ENCODE peak calls at places on chromosome 13, in ten cellular contexts. A is foreskin keratinocyte, E is tibial artery, W is body of pancreas, H is cardiac muscle cell, B is heart right ventricle, Q is AG09309, Z is lower leg skin, L is fibroblast of pulmonary artery, J is fibroblast of mammary gland. I is an unnamed sample.

GRCh38 chr13:25902946-25903345 is 148.9 kb downstream of the SHISA2 start:
- DNase-seq in W (no peak), A (peak; percentile 24), Q (no peak), E (no peak), B (no peak), Z (no peak), H (no peak), L (no peak), J (no peak), I (no peak)

GRCh38 chr13:64808704-64809103 is 2421.4 kb downstream of the PCDH9 start:
- DNase-seq in A (no peak), Q (no peak), L (no peak), H (no peak), J (no peak), B (no peak), E (no peak), Z (no peak), W (no peak), I (no peak)

GRCh38 chr13:57253551-57253950 is 86.6 kb downstream of the PRR20E start:
- DNase-seq in Z (no peak), J (no peak), A (no peak), Q (no peak), E (no peak), L (no peak), W (no peak), B (no peak), H (no peak), I (no peak)

GRCh38 chr13:22938576-22938975 is 242.2 kb upstream of the SGCG start:
- DNase-seq in J (no peak), B (no peak), L (no peak), A (no peak), Z (no peak), Q (no peak), W (no peak), E (no peak), H (no peak), I (no peak)

GRCh38 chr13:31951215-31951678 is 80.3 kb upstream of the FRY start:
- DNase-seq in L (no peak), B (peak; percentile 59), H (peak; percentile 8), J (peak; percentile 67), E (peak; percentile 77), W (peak; percentile 84), Q (no peak), Z (no peak), A (peak; percentile 44), I (peak; percentile 18)

GRCh38 chr13:21567714-21568113 is 36.3 kb downstream of the MICU2 start:
- DNase-seq in H (no peak), Z (no peak), E (no peak), Q (no peak), J (no peak), B (no peak), A (no peak), W (no peak), L (peak; percentile 61), I (no peak)

GRCh38 chr13:44212633-44213387 is 160.8 kb upstream of the SERP2 start:
- DNase-seq in Q (peak; percentile 63), A (no peak), L (peak; percentile 69), B (no peak), J (peak; percentile 26), H (no peak), Z (no peak), W (no peak), E (no peak), I (no peak)

GRCh38 chr13:48741377-48741776 is 87.6 kb downstream of the CYSLTR2 start:
- DNase-seq in W (peak; percentile 46), J (peak; percentile 59), A (no peak), L (peak; percentile 50), Q (no peak), B (no peak), Z (no peak), E (no peak), H (no peak), I (no peak)

GRCh38 chr13:32471187-32471922 is 43.4 kb upstream of the N4BP2L1 start:
- DNase-seq in L (peak; percentile 88), H (peak; percentile 76), Z (no peak), E (no peak), A (no peak), B (peak; percentile 22), Q (no peak), J (peak; percentile 40), W (no peak), I (no peak)

GRCh38 chr13:113647351-113648217 is 10.4 kb downstream of the ATP4B start:
- DNase-seq in J (peak; percentile 18), E (peak; percentile 97), Z (peak; percentile 96), L (peak; percentile 64), H (no peak), B (peak; percentile 90), Q (no peak), W (peak; percentile 96), A (peak; percentile 6), I (peak; percentile 8)

GRCh38 chr13:78978381-78978998 is 319.5 kb upstream of the OBI1 start:
- DNase-seq in W (peak; percentile 67), L (peak; percentile 82), H (peak; percentile 74), A (no peak), J (peak; percentile 69), Z (no peak), E (no peak), Q (peak; percentile 17), B (no peak), I (no peak)

GRCh38 chr13:87089391-87089790 is 581.8 kb upstream of the SLITRK5 start:
- DNase-seq in E (no peak), J (peak; percentile 78), A (no peak), W (no peak), Q (peak; percentile 0), H (no peak), L (peak; percentile 74), Z (no peak), B (no peak), I (no peak)

GRCh38 chr13:87078947-87079795 is 592.0 kb upstream of the SLITRK5 start:
- DNase-seq in J (no peak), Q (no peak), B (no peak), L (no peak), A (no peak), Z (no peak), H (no peak), W (no peak), E (no peak), I (no peak)

GRCh38 chr13:87080100-87080779 is 590.9 kb upstream of the SLITRK5 start:
- DNase-seq in J (no peak), L (no peak), E (no peak), Q (no peak), H (no peak), B (no peak), Z (no peak), A (no peak), W (no peak), I (no peak)

GRCh38 chr13:87087741-87088140 is 583.4 kb upstream of the SLITRK5 start:
- DNase-seq in W (no peak), A (no peak), B (no peak), J (no peak), Q (no peak), Z (no peak), L (peak; percentile 32), H (no peak), E (no peak), I (no peak)

DNA sequence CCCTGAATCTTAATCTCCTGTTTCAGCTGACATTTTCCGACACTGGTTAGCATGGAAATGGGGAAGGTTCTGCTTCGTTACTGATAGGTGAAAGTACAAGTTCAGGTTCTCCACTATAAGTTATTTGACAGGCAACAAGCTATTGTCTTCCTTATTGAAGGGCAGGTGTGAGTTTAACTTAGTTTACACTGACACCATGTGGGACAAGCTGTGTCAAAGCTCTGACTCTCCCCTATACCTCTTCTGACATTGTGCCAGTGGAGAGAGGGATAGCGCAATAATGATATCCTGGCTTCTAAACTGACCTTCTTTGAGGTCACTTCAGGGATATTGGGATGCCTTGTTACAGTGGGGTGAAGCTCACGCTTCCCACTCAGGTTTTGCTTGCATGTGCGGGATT is 587.0 kb upstream of the SLITRK5 start:
- DNase-seq in Q (no peak), J (no peak), H (no peak), A (no peak), W (no peak), Z (no peak), L (no peak), E (no peak), B (no peak), I (no peak)
- TF ChIP-seq CTCF in Q (no peak), J (no peak), H (no peak), A (no peak), W (no peak), Z (no peak), L (no peak), E (no peak), B (no peak), I (no peak)

GRCh38 chr13:41596190-41596589 is 138.8 kb downstream of the RGCC start:
- DNase-seq in W (no peak), L (peak; percentile 56), Z (no peak), H (no peak), Q (no peak), A (no peak), E (no peak), B (no peak), J (peak; percentile 30), I (no peak)
- TF ChIP-seq CTCF in W (no peak), L (peak; percentile 40), Z (no peak), H (peak; percentile 32), Q (no peak), A (peak; percentile 11), E (no peak), B (peak; percentile 32), J (no peak), I (no peak)

GRCh38 chr13:75689686-75690085 is 53.6 kb downstream of the LMO7 start:
- DNase-seq in A (no peak), H (no peak), B (no peak), E (no peak), W (no peak), J (peak; percentile 40), L (no peak), Z (no peak), Q (no peak), I (no peak)

GRCh38 chr13:75679459-75679858 is 43.3 kb downstream of the LMO7 start:
- DNase-seq in J (no peak), Z (no peak), Q (no peak), W (no peak), A (no peak), L (no peak), B (no peak), H (no peak), E (no peak), I (no peak)

GRCh38 chr13:75687145-75687763 is 51.1 kb downstream of the LMO7 start:
- DNase-seq in Z (no peak), E (no peak), L (peak; percentile 71), B (no peak), Q (no peak), J (peak; percentile 68), W (no peak), A (no peak), H (peak; percentile 49), I (no peak)

GRCh38 chr13:75691183-75691582 is 55.1 kb downstream of the LMO7 start:
- DNase-seq in Z (no peak), H (no peak), J (peak; percentile 71), Q (no peak), E (no peak), W (no peak), A (no peak), L (no peak), B (no peak), I (no peak)

GRCh38 chr13:75685239-75685697 is 49.1 kb downstream of the LMO7 start:
- DNase-seq in W (no peak), L (peak; percentile 73), E (no peak), H (no peak), Z (no peak), J (peak; percentile 85), B (no peak), Q (peak; percentile 56), A (peak; percentile 72), I (no peak)
- TF ChIP-seq CTCF in W (no peak), L (peak; percentile 27), E (no peak), H (peak; percentile 12), Z (no peak), J (peak; percentile 48), B (no peak), Q (peak; percentile 47), A (peak; percentile 54), I (no peak)

GRCh38 chr13:88144580-88144979 is 473.4 kb downstream of the SLITRK5 start:
- DNase-seq in L (no peak), B (no peak), H (no peak), Q (no peak), A (no peak), W (no peak), E (no peak), J (no peak), Z (no peak), I (no peak)
- TF ChIP-seq CTCF in L (no peak), B (no peak), H (no peak), Q (no peak), A (no peak), W (no peak), E (no peak), J (no peak), Z (no peak), I (no peak)

I was measured in glutamatergic neuron.